ENCODE peak calls at places on chromosomes 5 and 9, in four cellular contexts. X is NCI-H69; K is effector memory CD8-positive, alpha-beta T cell; R is ovary. U is an unnamed sample.

GRCh38 chr5:147690595-147690994 is 91.9 kb downstream of the JAKMIP2 start:
- DNase-seq in K (no peak), R (no peak), X (peak), U (no peak)

GRCh38 chr9:22645893-22646292 is 199.3 kb downstream of the DMRTA1 start:
- DNase-seq in X (peak), R (no peak), K (no peak), U (no peak)

GRCh38 chr5:124678478-124678877 is 68.0 kb downstream of the ZNF608 start:
- DNase-seq in K (no peak), R (no peak), X (peak), U (no peak)

GRCh38 chr5:53194086-53194485 is 84.5 kb upstream of the MOCS2 start:
- DNase-seq in R (no peak), X (no peak), K (no peak), U (no peak)

GRCh38 chr5:56305551-56305950 is 72.4 kb upstream of the ANKRD55 start:
- DNase-seq in K (no peak), X (no peak), R (no peak), U (no peak)

GRCh38 chr9:24594234-24594850 is 48.6 kb upstream of the IZUMO3 start:
- DNase-seq in K (no peak), X (no peak), R (no peak), U (no peak)

GRCh38 chr5:58961631-58962280 is 378.9 kb downstream of the RAB3C start:
- DNase-seq in R (no peak), K (no peak), X (no peak), U (no peak)

GRCh38 chr5:55923177-55923872 is 71.4 kb downstream of the IL6ST start:
- DNase-seq in K (peak), R (no peak), X (peak), U (no peak)

U was measured in CD4-positive, CD25-positive, alpha-beta regulatory T cell.